ENCODE peak calls at places on chromosomes 3 and 15, in six cellular contexts. V, Z, F, T, Y and D are unnamed samples.

GRCh38 chr3:110814170-110815007 is 257.2 kb upstream of the NECTIN3 start:
- DNase-seq in V (no peak), T (no peak), Z (no peak), F (peak; percentile 93), Y (no peak), D (no peak)

GRCh38 chr3:195753609-195754008 is 32.8 kb downstream of the MUC20 start:
- DNase-seq in V (no peak), T (no peak), Z (no peak), F (no peak), Y (no peak), D (no peak)

GRCh38 chr15:31128919-31129768 is 27.6 kb upstream of the TRPM1 start:
- DNase-seq in V (peak; percentile 88), T (peak; percentile 45), Z (peak; percentile 76), F (peak; percentile 57), Y (peak; percentile 86), D (peak; percentile 13)

GRCh38 chr15:37072181-37072580 is 28.2 kb downstream of the MEIS2 start:
- DNase-seq in T (no peak), Z (no peak), F (no peak), V (no peak), Y (no peak), D (no peak)

GRCh38 chr15:39546842-39547241 is 34.0 kb upstream of the THBS1 start:
- DNase-seq in V (no peak), Z (no peak), T (no peak), F (no peak), Y (no peak), D (no peak)

GRCh38 chr15:59953392-59953883 is 50.7 kb upstream of the FOXB1 start:
- DNase-seq in Y (no peak), F (no peak), V (no peak), Z (no peak), T (no peak), D (no peak)

GRCh38 chr3:52440249-52440551 is 4.7 kb downstream of the SEMA3G start:
- DNase-seq in V (peak; percentile 26), T (no peak), Y (no peak), F (no peak), Z (no peak), D (no peak)

GRCh38 chr15:91357011-91357410 is 257.0 kb downstream of the SV2B start:
- DNase-seq in T (no peak), V (no peak), F (no peak), Y (no peak), Z (no peak), D (no peak)

GRCh38 chr3:139353920-139354556 is 10.2 kb downstream of the MRPS22 start:
- DNase-seq in V (no peak), Z (no peak), T (no peak), F (peak; percentile 67), Y (no peak), D (no peak)

GRCh38 chr15:62506217-62506805 is 341.2 kb upstream of the C2CD4B start:
- DNase-seq in V (no peak), Z (no peak), Y (no peak), T (no peak), F (peak; percentile 37), D (no peak)

GRCh38 chr15:91108421-91108820 is 8.4 kb downstream of the SV2B start:
- DNase-seq in T (no peak), Z (no peak), V (no peak), F (no peak), Y (no peak), D (no peak)

GRCh38 chr3:177069514-177070329 is 127.6 kb downstream of the TBL1XR1 start:
- DNase-seq in Z (no peak), V (no peak), F (peak; percentile 56), Y (no peak), T (no peak), D (no peak)

GRCh38 chr3:58164199-58164879 is 46.4 kb downstream of the DNASE1L3 start:
- DNase-seq in F (peak; percentile 84), T (no peak), Y (peak; percentile 77), V (no peak), Z (no peak), D (no peak)